ENCODE peak calls at places on chromosomes 16 and 17, in ten cellular contexts. T is NCI-H524; C is kidney glomerular epithelial cell; A is mucosa of gallbladder; U is neural crest cell; E is CD8-positive, alpha-beta T cell; H is HAP-1; J is CD4-positive, CD25-positive, alpha-beta regulatory T cell; Y is KBM-7; P is psoas muscle. Z is an unnamed sample.

GRCh38 chr16:57938936-57939871 is 31.7 kb downstream of the CNGB1 start:
- DNase-seq in Y (no peak), U (no peak), E (no peak), J (no peak), H (no peak), T (peak; percentile 12), A (peak; percentile 53), P (peak; percentile 67), C (peak; percentile 88), Z (peak; percentile 55)

GRCh38 chr16:87033021-87033471 is 284.1 kb downstream of the C16orf95 start:
- DNase-seq in J (no peak), H (no peak), T (no peak), C (no peak), P (no peak), Y (no peak), E (no peak), A (no peak), U (no peak), Z (no peak)

GRCh38 chr16:22763655-22764054 is 50.3 kb upstream of the HS3ST2 start:
- DNase-seq in P (no peak), T (no peak), A (no peak), C (no peak), U (no peak), J (no peak), E (no peak), Y (no peak), H (no peak), Z (peak; percentile 16)

GRCh38 chr17:46086821-46087220 is 87.8 kb downstream of the STH start:
- DNase-seq in H (no peak), P (no peak), T (no peak), Y (no peak), E (no peak), J (no peak), A (no peak), C (no peak), U (no peak), Z (no peak)

GRCh38 chr17:703081-703875 is 11.4 kb downstream of the VPS53 start:
- DNase-seq in A (no peak), P (no peak), J (no peak), C (no peak), Y (no peak), U (no peak), E (no peak), H (no peak), T (no peak), Z (no peak)

GRCh38 chr17:31517524-31517923 is 126.0 kb downstream of the RAB11FIP4 start:
- DNase-seq in J (no peak), P (no peak), Y (no peak), A (no peak), E (no peak), T (peak; percentile 77), U (no peak), C (no peak), H (peak; percentile 58), Z (no peak)

GRCh38 chr16:21608647-21609328 is 9.4 kb downstream of the METTL9 start:
- DNase-seq in Y (peak; percentile 87), H (no peak), E (no peak), P (no peak), U (no peak), A (no peak), J (no peak), C (no peak), T (no peak), Z (no peak)

GRCh38 chr16:24986512-24987303 is 28.5 kb downstream of the ARHGAP17 start:
- DNase-seq in E (no peak), J (no peak), P (no peak), A (no peak), H (no peak), C (no peak), T (no peak), Y (peak; percentile 21), U (no peak), Z (peak; percentile 62)

GRCh38 chr17:37532751-37533150 is 43.1 kb downstream of the DUSP14 start:
- DNase-seq in H (no peak), T (no peak), U (no peak), Y (no peak), E (no peak), P (no peak), J (no peak), C (no peak), A (no peak), Z (no peak)

GRCh38 chr16:67526149-67526732 is 2.4 kb upstream of the RIPOR1 start:
- DNase-seq in P (no peak), J (no peak), H (no peak), Y (no peak), A (no peak), T (no peak), C (peak; percentile 49), U (no peak), E (no peak), Z (no peak)

GRCh38 chr17:38762231-38762630 is 9.7 kb downstream of the PSMB3 start:
- DNase-seq in U (no peak), C (no peak), H (no peak), P (no peak), E (no peak), A (no peak), Y (no peak), J (no peak), T (no peak), Z (no peak)

GRCh38 chr17:39581071-39581831 is 26.5 kb downstream of the NEUROD2 start:
- DNase-seq in H (no peak), U (no peak), C (no peak), T (no peak), A (no peak), P (no peak), J (no peak), Y (no peak), E (no peak), Z (no peak)

GRCh38 chr16:2467301-2468141 is 3.6 kb upstream of the NTN3 start:
- DNase-seq in U (peak; percentile 48), T (peak; percentile 92), P (peak; percentile 89), E (no peak), C (no peak), Y (no peak), A (peak; percentile 71), H (peak; percentile 47), J (no peak), Z (peak; percentile 84)

GRCh38 chr17:67469208-67469980 is 92.3 kb downstream of the PITPNC1 start:
- DNase-seq in A (peak; percentile 26), J (no peak), E (peak; percentile 32), U (peak; percentile 8), T (no peak), C (peak; percentile 10), H (no peak), Y (peak; percentile 17), P (no peak), Z (peak; percentile 34)

GRCh38 chr16:3242709-3243108 is 7.8 kb upstream of the ZNF200 start:
- DNase-seq in U (no peak), E (no peak), T (no peak), P (no peak), C (no peak), A (no peak), Y (no peak), H (no peak), J (no peak), Z (no peak)

GRCh38 chr17:5758651-5759050 is 174.3 kb upstream of the NLRP1 start:
- DNase-seq in H (peak; percentile 26), Y (no peak), T (no peak), C (peak; percentile 0), E (no peak), A (no peak), U (no peak), J (no peak), P (no peak), Z (no peak)

GRCh38 chr17:79369001-79369400 is 241.8 kb downstream of the RBFOX3 start:
- DNase-seq in T (no peak), H (no peak), Y (no peak), U (no peak), C (no peak), J (no peak), E (no peak), A (no peak), P (peak; percentile 26), Z (no peak)

GRCh38 chr17:49504369-49504768 is 9.3 kb downstream of the NGFR start:
- DNase-seq in E (no peak), H (no peak), C (no peak), P (no peak), T (no peak), U (no peak), Y (no peak), A (no peak), J (no peak), Z (no peak)

GRCh38 chr17:31202968-31203367 is 94.1 kb downstream of the OMG start:
- DNase-seq in H (no peak), T (no peak), E (no peak), J (no peak), P (no peak), C (no peak), U (no peak), Y (no peak), A (no peak), Z (no peak)

GRCh38 chr16:4801051-4801961 is 1.1 kb downstream of the ROGDI start:
- DNase-seq in A (no peak), J (no peak), Y (no peak), U (peak; percentile 9), H (no peak), E (no peak), P (no peak), C (no peak), T (no peak), Z (no peak)

GRCh38 chr16:81558444-81559175 is 114.0 kb downstream of the CMIP start:
- DNase-seq in C (no peak), A (peak; percentile 91), H (no peak), T (no peak), U (no peak), Y (peak; percentile 46), P (no peak), J (no peak), E (no peak), Z (peak; percentile 90)

GRCh38 chr16:15950167-15950854 is 895 bp downstream of the ABCC1 start:
- DNase-seq in H (peak; percentile 68), P (no peak), U (peak; percentile 12), J (peak; percentile 41), Y (peak; percentile 47), A (no peak), T (peak; percentile 66), C (peak; percentile 40), E (peak; percentile 28), Z (peak; percentile 36)

GRCh38 chr17:40417258-40417608 is 463 bp downstream of the TOP2A start:
- DNase-seq in H (peak; percentile 51), C (no peak), E (no peak), A (no peak), J (no peak), T (peak; percentile 67), P (no peak), Y (no peak), U (no peak), Z (peak; percentile 38)

GRCh38 chr17:7837375-7838290 is 3.6 kb downstream of the KDM6B start:
- DNase-seq in H (no peak), Y (no peak), J (no peak), T (no peak), U (no peak), C (peak; percentile 40), E (no peak), P (no peak), A (no peak), Z (peak; percentile 56)

GRCh38 chr16:12215302-12216105 is 239.0 kb downstream of the SNX29 start:
- DNase-seq in J (no peak), H (no peak), T (peak; percentile 54), U (no peak), E (no peak), C (no peak), Y (no peak), A (no peak), P (no peak), Z (no peak)

GRCh38 chr17:65323055-65323454 is 185.9 kb downstream of the RGS9 start:
- DNase-seq in Y (no peak), H (no peak), E (no peak), T (peak; percentile 39), P (no peak), C (no peak), A (no peak), J (no peak), U (no peak), Z (no peak)

GRCh38 chr17:47621293-47622178 is 28.2 kb upstream of the KPNB1 start:
- DNase-seq in U (no peak), C (peak; percentile 93), J (no peak), A (peak; percentile 35), P (peak; percentile 78), Y (no peak), E (no peak), T (peak; percentile 22), H (no peak), Z (peak; percentile 73)

GRCh38 chr16:2611499-2611862 is 70.8 kb upstream of the KCTD5 start:
- DNase-seq in P (no peak), U (no peak), T (no peak), E (no peak), A (no peak), J (no peak), C (no peak), Y (no peak), H (no peak), Z (no peak)